ENCODE peak calls at places on chromosomes 2 and 18, in six cellular contexts. One of them, this sample, is unnamed.

GRCh38 chr2:211055438-211055837 is 499.0 kb downstream of the CPS1 start:
- DNase-seq in coronary artery: no peak
- DNase-seq in activated T-cell treated with anti-CD3 and anti-CD28 coated beads, Interleukin-2, amount 50 U/mL, for 72 hours: no peak
- DNase-seq in T-helper 9 cell: no peak
- DNase-seq in kidney: no peak
- DNase-seq in GM04504: no peak
- DNase-seq in this sample: no peak

GRCh38 chr2:219282375-219282774 is 3.2 kb downstream of the DNAJB2 start:
- DNase-seq in coronary artery: no peak
- DNase-seq in kidney: no peak
- DNase-seq in GM04504: no peak
- DNase-seq in activated T-cell treated with anti-CD3 and anti-CD28 coated beads, Interleukin-2, amount 50 U/mL, for 72 hours: no peak
- DNase-seq in T-helper 9 cell: no peak
- DNase-seq in this sample: no peak

GRCh38 chr2:238190445-238190844 is 13.1 kb downstream of the ILKAP start:
- DNase-seq in kidney: no peak
- DNase-seq in T-helper 9 cell: no peak
- DNase-seq in GM04504: no peak
- DNase-seq in coronary artery: no peak
- DNase-seq in activated T-cell treated with anti-CD3 and anti-CD28 coated beads, Interleukin-2, amount 50 U/mL, for 72 hours: no peak
- DNase-seq in this sample: no peak

GRCh38 chr2:100262555-100263320 is 59.6 kb downstream of the LONRF2 start:
- DNase-seq in T-helper 9 cell: peak
- DNase-seq in kidney: no peak
- DNase-seq in activated T-cell treated with anti-CD3 and anti-CD28 coated beads, Interleukin-2, amount 50 U/mL, for 72 hours: peak
- DNase-seq in GM04504: no peak
- DNase-seq in coronary artery: no peak
- DNase-seq in this sample: peak

GRCh38 chr18:44520981-44521672 is 159.6 kb upstream of the SETBP1 start:
- DNase-seq in activated T-cell treated with anti-CD3 and anti-CD28 coated beads, Interleukin-2, amount 50 U/mL, for 72 hours: no peak
- DNase-seq in T-helper 9 cell: no peak
- DNase-seq in GM04504: no peak
- DNase-seq in coronary artery: no peak
- DNase-seq in kidney: no peak
- DNase-seq in this sample: no peak

GRCh38 chr2:109530712-109531111 is 83.1 kb downstream of the SEPTIN10 start:
- DNase-seq in activated T-cell treated with anti-CD3 and anti-CD28 coated beads, Interleukin-2, amount 50 U/mL, for 72 hours: no peak
- DNase-seq in coronary artery: peak
- DNase-seq in GM04504: no peak
- DNase-seq in kidney: no peak
- DNase-seq in T-helper 9 cell: no peak
- DNase-seq in this sample: no peak

GRCh38 chr2:232237460-232237859 is 141.1 kb upstream of the ALPP start:
- DNase-seq in GM04504: no peak
- DNase-seq in coronary artery: no peak
- DNase-seq in kidney: no peak
- DNase-seq in T-helper 9 cell: no peak
- DNase-seq in activated T-cell treated with anti-CD3 and anti-CD28 coated beads, Interleukin-2, amount 50 U/mL, for 72 hours: no peak
- DNase-seq in this sample: no peak

GRCh38 chr2:120842456-120843439 is 107.1 kb downstream of the GLI2 start:
- DNase-seq in GM04504: no peak
- DNase-seq in kidney: peak
- DNase-seq in T-helper 9 cell: no peak
- DNase-seq in coronary artery: no peak
- DNase-seq in activated T-cell treated with anti-CD3 and anti-CD28 coated beads, Interleukin-2, amount 50 U/mL, for 72 hours: no peak
- DNase-seq in this sample: no peak

GRCh38 chr2:239630618-239631286 is 229.9 kb upstream of the HDAC4 start:
- DNase-seq in activated T-cell treated with anti-CD3 and anti-CD28 coated beads, Interleukin-2, amount 50 U/mL, for 72 hours: no peak
- DNase-seq in kidney: no peak
- DNase-seq in T-helper 9 cell: no peak
- DNase-seq in coronary artery: no peak
- DNase-seq in GM04504: peak
- DNase-seq in this sample: no peak

GRCh38 chr2:164605295-164605694 is 16.0 kb downstream of the GRB14 start:
- DNase-seq in kidney: no peak
- DNase-seq in T-helper 9 cell: no peak
- DNase-seq in GM04504: no peak
- DNase-seq in coronary artery: no peak
- DNase-seq in activated T-cell treated with anti-CD3 and anti-CD28 coated beads, Interleukin-2, amount 50 U/mL, for 72 hours: no peak
- DNase-seq in this sample: no peak